ENCODE peak calls at places on chromosomes 5 and 9, in six cellular contexts. One of them, this sample, is unnamed.

GRCh38 chr5:178113841-178114324 is 551 bp downstream of the N4BP3 start:
- DNase-seq in mesothelial cell of epicardium: no peak
- DNase-seq in GM20000: peak
- DNase-seq in GM10248: peak
- DNase-seq in WTC11: no peak
- DNase-seq in fibroblast of pulmonary artery: no peak
- DNase-seq in this sample: no peak

GRCh38 chr5:119373449-119373858 is 17.6 kb downstream of the TNFAIP8 start:
- DNase-seq in mesothelial cell of epicardium: no peak
- DNase-seq in GM20000: no peak
- DNase-seq in WTC11: no peak
- DNase-seq in fibroblast of pulmonary artery: no peak
- DNase-seq in GM10248: no peak
- DNase-seq in this sample: no peak

GRCh38 chr5:24714757-24715156 is 70.0 kb upstream of the CDH10 start:
- DNase-seq in GM20000: no peak
- DNase-seq in WTC11: no peak
- DNase-seq in fibroblast of pulmonary artery: no peak
- DNase-seq in GM10248: no peak
- DNase-seq in mesothelial cell of epicardium: no peak
- DNase-seq in this sample: no peak

GRCh38 chr5:76264681-76265080 is 138.4 kb upstream of the IQGAP2 start:
- DNase-seq in GM10248: no peak
- DNase-seq in GM20000: no peak
- DNase-seq in WTC11: no peak
- DNase-seq in fibroblast of pulmonary artery: no peak
- DNase-seq in mesothelial cell of epicardium: no peak
- DNase-seq in this sample: no peak

GRCh38 chr5:149633671-149634350 is 52.5 kb downstream of the ARHGEF37 start:
- DNase-seq in GM10248: no peak
- DNase-seq in GM20000: no peak
- DNase-seq in WTC11: no peak
- DNase-seq in mesothelial cell of epicardium: no peak
- DNase-seq in fibroblast of pulmonary artery: peak
- DNase-seq in this sample: no peak

GRCh38 chr9:89350988-89351557 is 32.8 kb downstream of the SECISBP2 start:
- DNase-seq in GM20000: no peak
- DNase-seq in GM10248: no peak
- DNase-seq in WTC11: no peak
- DNase-seq in fibroblast of pulmonary artery: no peak
- DNase-seq in mesothelial cell of epicardium: no peak
- DNase-seq in this sample: no peak

GRCh38 chr9:34996905-34997279 is 7.3 kb downstream of the DNAJB5 start:
- DNase-seq in GM20000: no peak
- DNase-seq in GM10248: no peak
- DNase-seq in mesothelial cell of epicardium: no peak
- DNase-seq in WTC11: no peak
- DNase-seq in fibroblast of pulmonary artery: no peak
- DNase-seq in this sample: no peak

GRCh38 chr9:126417007-126417406 is 90.4 kb downstream of the MVB12B start:
- DNase-seq in mesothelial cell of epicardium: no peak
- DNase-seq in GM10248: no peak
- DNase-seq in fibroblast of pulmonary artery: no peak
- DNase-seq in GM20000: no peak
- DNase-seq in WTC11: no peak
- DNase-seq in this sample: no peak

GRCh38 chr5:166382031-166382430 is 1909.4 kb upstream of the WWC1 start:
- DNase-seq in mesothelial cell of epicardium: no peak
- DNase-seq in WTC11: peak
- DNase-seq in GM10248: no peak
- DNase-seq in fibroblast of pulmonary artery: no peak
- DNase-seq in GM20000: no peak
- DNase-seq in this sample: no peak

GRCh38 chr5:68216737-68217231 is 1.2 kb downstream of the PIK3R1 start:
- DNase-seq in fibroblast of pulmonary artery: peak
- DNase-seq in WTC11: no peak
- DNase-seq in mesothelial cell of epicardium: no peak
- DNase-seq in GM20000: no peak
- DNase-seq in GM10248: peak
- DNase-seq in this sample: no peak

GRCh38 chr5:14204785-14205321 is 61.7 kb downstream of the TRIO start:
- DNase-seq in GM10248: no peak
- DNase-seq in WTC11: no peak
- DNase-seq in fibroblast of pulmonary artery: peak
- DNase-seq in GM20000: no peak
- DNase-seq in mesothelial cell of epicardium: no peak
- DNase-seq in this sample: no peak

GRCh38 chr5:108266235-108266634 is 115.7 kb downstream of the FBXL17 start:
- DNase-seq in GM20000: no peak
- DNase-seq in mesothelial cell of epicardium: no peak
- DNase-seq in fibroblast of pulmonary artery: peak
- DNase-seq in GM10248: no peak
- DNase-seq in WTC11: no peak
- DNase-seq in this sample: no peak

GRCh38 chr5:16866795-16867584 is 69.1 kb downstream of the MYO10 start:
- DNase-seq in GM10248: no peak
- DNase-seq in mesothelial cell of epicardium: no peak
- DNase-seq in GM20000: no peak
- DNase-seq in WTC11: peak
- DNase-seq in fibroblast of pulmonary artery: peak
- DNase-seq in this sample: no peak

GRCh38 chr9:34250721-34251120 is 71.9 kb downstream of the UBAP1 start:
- DNase-seq in GM20000: no peak
- DNase-seq in WTC11: no peak
- DNase-seq in GM10248: no peak
- DNase-seq in fibroblast of pulmonary artery: no peak
- DNase-seq in mesothelial cell of epicardium: no peak
- DNase-seq in this sample: no peak

GRCh38 chr5:2917524-2917923 is 166.0 kb upstream of the IRX2 start:
- DNase-seq in mesothelial cell of epicardium: no peak
- DNase-seq in WTC11: no peak
- DNase-seq in GM10248: no peak
- DNase-seq in fibroblast of pulmonary artery: no peak
- DNase-seq in GM20000: no peak
- DNase-seq in this sample: no peak

GRCh38 chr9:117121331-117121730 is 293.5 kb downstream of the ASTN2 start:
- DNase-seq in GM10248: no peak
- DNase-seq in GM20000: no peak
- DNase-seq in fibroblast of pulmonary artery: peak
- DNase-seq in WTC11: no peak
- DNase-seq in mesothelial cell of epicardium: no peak
- DNase-seq in this sample: no peak

GRCh38 chr5:65209341-65209740 is 272.4 kb downstream of the ADAMTS6 start:
- DNase-seq in fibroblast of pulmonary artery: peak
- DNase-seq in WTC11: no peak
- DNase-seq in GM20000: no peak
- DNase-seq in mesothelial cell of epicardium: no peak
- DNase-seq in GM10248: no peak
- DNase-seq in this sample: no peak

GRCh38 chr9:69573666-69574456 is 98.3 kb downstream of the APBA1 start:
- DNase-seq in WTC11: no peak
- DNase-seq in fibroblast of pulmonary artery: peak
- DNase-seq in mesothelial cell of epicardium: no peak
- DNase-seq in GM10248: no peak
- DNase-seq in GM20000: no peak
- DNase-seq in this sample: no peak

GRCh38 chr5:60712950-60713349 is 13.0 kb upstream of the DEPDC1B start:
- DNase-seq in fibroblast of pulmonary artery: no peak
- DNase-seq in mesothelial cell of epicardium: no peak
- DNase-seq in WTC11: no peak
- DNase-seq in GM20000: no peak
- DNase-seq in GM10248: no peak
- DNase-seq in this sample: no peak

GRCh38 chr5:138844812-138845513 is 30.2 kb downstream of the LRRTM2 start:
- DNase-seq in GM10248: no peak
- DNase-seq in fibroblast of pulmonary artery: peak
- DNase-seq in mesothelial cell of epicardium: no peak
- DNase-seq in WTC11: no peak
- DNase-seq in GM20000: no peak
- DNase-seq in this sample: no peak

GRCh38 chr5:10301842-10302610 is 5.7 kb downstream of the CMBL start:
- DNase-seq in fibroblast of pulmonary artery: no peak
- DNase-seq in GM20000: no peak
- DNase-seq in mesothelial cell of epicardium: no peak
- DNase-seq in WTC11: no peak
- DNase-seq in GM10248: no peak
- DNase-seq in this sample: no peak

GRCh38 chr9:81424431-81424830 is 264.9 kb downstream of the TLE1 start:
- DNase-seq in fibroblast of pulmonary artery: no peak
- DNase-seq in WTC11: no peak
- DNase-seq in GM10248: no peak
- DNase-seq in mesothelial cell of epicardium: no peak
- DNase-seq in GM20000: no peak
- DNase-seq in this sample: no peak

GRCh38 chr5:159951834-159952233 is 35.6 kb downstream of the ADRA1B start:
- DNase-seq in mesothelial cell of epicardium: no peak
- DNase-seq in GM20000: no peak
- DNase-seq in WTC11: no peak
- DNase-seq in fibroblast of pulmonary artery: no peak
- DNase-seq in GM10248: no peak
- DNase-seq in this sample: no peak

GRCh38 chr5:117393125-117393524 is 818.5 kb upstream of the SEMA6A start:
- DNase-seq in GM20000: no peak
- DNase-seq in mesothelial cell of epicardium: no peak
- DNase-seq in fibroblast of pulmonary artery: no peak
- DNase-seq in WTC11: no peak
- DNase-seq in GM10248: no peak
- DNase-seq in this sample: no peak

GRCh38 chr9:124139001-124139400 is 118.7 kb upstream of the NEK6 start:
- DNase-seq in fibroblast of pulmonary artery: peak
- DNase-seq in WTC11: no peak
- DNase-seq in mesothelial cell of epicardium: no peak
- DNase-seq in GM20000: no peak
- DNase-seq in GM10248: no peak
- DNase-seq in this sample: no peak

GRCh38 chr9:131270171-131271015 is 5.9 kb downstream of the FAM78A start:
- DNase-seq in GM10248: peak
- DNase-seq in WTC11: no peak
- DNase-seq in mesothelial cell of epicardium: no peak
- DNase-seq in GM20000: peak
- DNase-seq in fibroblast of pulmonary artery: peak
- DNase-seq in this sample: no peak

DNA sequence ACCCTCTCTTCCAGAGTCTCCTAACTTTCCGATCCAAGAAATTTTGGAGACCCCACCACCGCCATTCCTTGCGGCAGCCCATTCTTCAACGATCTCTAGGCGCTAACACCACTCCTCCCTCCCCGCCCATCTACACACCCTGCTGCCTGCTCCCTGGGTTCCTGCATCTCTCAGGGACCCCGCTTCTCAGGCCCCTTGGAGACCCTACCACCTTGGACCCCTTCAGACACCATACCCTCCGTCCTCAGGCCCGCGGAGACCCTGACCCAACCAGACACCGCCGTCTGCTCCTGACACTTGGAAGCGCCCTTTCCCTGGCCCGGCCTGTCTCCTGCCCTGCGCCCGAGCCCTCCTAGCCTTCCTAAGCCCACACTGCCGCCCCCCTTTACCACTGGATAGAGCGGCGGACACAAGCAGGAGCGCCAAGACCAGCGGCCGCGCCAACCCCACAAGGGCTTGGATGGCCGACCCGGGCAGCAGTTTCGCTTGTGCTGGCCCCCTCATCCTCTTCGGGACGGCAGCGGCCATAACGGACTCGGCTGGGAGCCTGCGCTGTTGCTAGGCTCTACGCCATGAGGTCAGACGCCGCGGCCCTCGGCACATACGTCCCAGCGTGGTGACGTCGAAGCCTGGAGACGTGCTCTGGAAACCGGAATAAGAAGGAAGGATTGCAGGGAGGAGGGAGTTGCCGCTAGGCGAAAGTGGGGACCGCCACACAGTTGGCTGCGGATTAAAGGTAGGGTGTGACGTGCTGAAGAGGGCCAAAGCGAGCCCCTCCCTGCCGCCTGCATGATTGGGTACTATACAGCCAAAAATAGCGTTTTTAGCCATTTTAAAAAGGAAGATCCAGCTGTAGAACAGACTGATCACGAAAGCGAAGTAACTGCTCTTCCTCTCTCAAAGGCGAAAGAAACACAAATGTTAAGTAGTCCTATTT is at the start of gene C5orf15:
- DNase-seq in GM20000: peak
- DNase-seq in GM10248: peak
- DNase-seq in WTC11: peak
- DNase-seq in mesothelial cell of epicardium: peak
- DNase-seq in fibroblast of pulmonary artery: peak
- DNase-seq in this sample: peak
- TF ChIP-seq CTCF in GM20000: no peak
- TF ChIP-seq CTCF in GM10248: no peak
- TF ChIP-seq CTCF in WTC11: no peak
- TF ChIP-seq CTCF in mesothelial cell of epicardium: no peak
- TF ChIP-seq CTCF in fibroblast of pulmonary artery: no peak
- TF ChIP-seq CTCF in this sample: no peak

DNA sequence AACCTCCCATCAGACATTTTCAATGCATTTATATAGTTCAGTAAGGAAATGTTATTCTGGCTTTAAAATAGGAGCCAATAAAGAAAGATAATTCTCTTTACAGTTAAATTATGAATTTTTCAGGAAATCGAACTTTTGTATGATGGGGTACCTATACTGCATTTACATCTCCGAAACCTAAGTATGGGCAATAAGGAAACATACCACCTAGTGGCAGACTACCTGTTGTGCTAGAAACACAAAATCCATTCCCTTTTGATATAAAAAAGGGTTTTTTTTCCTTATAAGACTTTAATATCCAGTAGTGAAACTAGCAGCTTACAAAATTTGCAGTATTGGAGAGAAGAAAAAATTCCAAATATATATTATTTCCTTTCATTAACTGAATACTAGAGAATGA is 21.3 kb upstream of the VLDLR start:
- DNase-seq in WTC11: no peak
- DNase-seq in GM20000: no peak
- DNase-seq in GM10248: no peak
- DNase-seq in mesothelial cell of epicardium: no peak
- DNase-seq in fibroblast of pulmonary artery: no peak
- DNase-seq in this sample: no peak
- TF ChIP-seq CTCF in WTC11: no peak
- TF ChIP-seq CTCF in GM20000: no peak
- TF ChIP-seq CTCF in GM10248: no peak
- TF ChIP-seq CTCF in mesothelial cell of epicardium: no peak
- TF ChIP-seq CTCF in fibroblast of pulmonary artery: peak
- TF ChIP-seq CTCF in this sample: no peak

DNA sequence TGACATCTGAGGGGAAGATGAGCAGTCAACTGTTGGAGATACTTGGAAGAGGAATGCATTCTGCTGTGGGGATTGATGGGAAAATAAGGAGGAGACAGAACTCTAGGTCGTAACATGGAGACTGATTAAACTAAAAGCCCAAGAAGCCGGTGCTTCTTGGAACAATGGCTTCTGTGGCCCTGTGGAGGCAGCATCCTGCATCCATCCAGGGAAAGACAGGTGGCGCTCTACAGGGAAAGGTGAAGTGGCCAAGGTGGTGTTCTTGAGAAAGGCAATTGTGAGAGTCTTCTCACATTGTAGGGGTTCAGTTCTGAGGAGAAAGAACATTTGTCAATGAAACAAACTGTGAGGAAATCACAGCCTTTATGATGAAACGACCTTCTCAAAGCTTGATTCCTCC is 31.2 kb downstream of the ZFAND5 start:
- DNase-seq in fibroblast of pulmonary artery: no peak
- DNase-seq in mesothelial cell of epicardium: no peak
- DNase-seq in WTC11: peak
- DNase-seq in GM20000: no peak
- DNase-seq in GM10248: no peak
- DNase-seq in this sample: no peak
- TF ChIP-seq CTCF in fibroblast of pulmonary artery: peak
- TF ChIP-seq CTCF in mesothelial cell of epicardium: no peak
- TF ChIP-seq CTCF in WTC11: peak
- TF ChIP-seq CTCF in GM20000: no peak
- TF ChIP-seq CTCF in GM10248: peak
- TF ChIP-seq CTCF in this sample: no peak

GRCh38 chr5:25858019-25858418 is 1180.4 kb downstream of the CDH9 start:
- DNase-seq in mesothelial cell of epicardium: no peak
- DNase-seq in GM20000: no peak
- DNase-seq in fibroblast of pulmonary artery: no peak
- DNase-seq in WTC11: peak
- DNase-seq in GM10248: no peak
- DNase-seq in this sample: no peak
- TF ChIP-seq CTCF in mesothelial cell of epicardium: peak
- TF ChIP-seq CTCF in GM20000: no peak
- TF ChIP-seq CTCF in fibroblast of pulmonary artery: no peak
- TF ChIP-seq CTCF in WTC11: peak
- TF ChIP-seq CTCF in GM10248: peak
- TF ChIP-seq CTCF in this sample: no peak

This sample was measured in omental fat pad.